ENCODE peak calls at places on chromosomes 6 and 20, in nine cellular contexts. S is osteoblast, M is endodermal cell, O is heart right ventricle, L is upper lobe of right lung, V is BJ, P is AG04449, A is prostate gland, T is fibroblast of lung. K is an unnamed sample.
A peak's percentile ranks its signal among the peaks of the same experiment; 100 is the strongest.

GRCh38 chr20:36234771-36235320 is 1.4 kb upstream of the AAR2 start:
- DNase-seq in V (no peak), S (no peak), M (no peak), T (no peak), O (no peak), L (no peak), P (no peak), A (no peak), K (no peak)

GRCh38 chr6:76771076-76771634 is 692.1 kb downstream of the HTR1B start:
- DNase-seq in S (no peak), V (no peak), M (no peak), O (peak; percentile 11), A (no peak), T (no peak), P (no peak), L (no peak), K (no peak)

GRCh38 chr6:112309244-112309643 is 37.9 kb upstream of the RFPL4B start:
- DNase-seq in S (no peak), A (no peak), L (no peak), T (no peak), P (no peak), M (no peak), V (no peak), O (no peak), K (no peak)

GRCh38 chr6:56887086-56887485 is 67.8 kb upstream of the BEND6 start:
- DNase-seq in M (no peak), P (no peak), A (no peak), O (no peak), S (no peak), V (no peak), T (no peak), L (no peak), K (no peak)

GRCh38 chr6:7899046-7899888 is 11.3 kb downstream of the TXNDC5 start:
- DNase-seq in T (peak; percentile 13), P (no peak), A (no peak), O (no peak), V (no peak), L (no peak), S (no peak), M (peak; percentile 72), K (no peak)

GRCh38 chr20:63694596-63695418 is 1.6 kb upstream of the TNFRSF6B start:
- DNase-seq in T (no peak), V (no peak), M (peak; percentile 49), P (no peak), S (peak; percentile 86), L (no peak), O (peak; percentile 21), A (no peak), K (peak; percentile 88)

GRCh38 chr6:143163621-143164020 is 102.9 kb downstream of the AIG1 start:
- DNase-seq in M (no peak), S (no peak), P (no peak), O (no peak), A (no peak), V (no peak), T (no peak), L (no peak), K (no peak)

GRCh38 chr20:20364747-20365558 is 3.0 kb upstream of the INSM1 start:
- DNase-seq in A (no peak), L (no peak), M (peak; percentile 52), S (peak; percentile 81), T (no peak), P (no peak), O (no peak), V (no peak), K (no peak)

GRCh38 chr6:150167479-150167873 is 24.6 kb downstream of the PPP1R14C start:
- DNase-seq in L (no peak), M (no peak), O (peak; percentile 38), V (no peak), P (no peak), S (no peak), T (no peak), A (no peak), K (no peak)

GRCh38 chr6:63635563-63636515 is at the start of gene PHF3:
- DNase-seq in P (peak; percentile 31), M (peak; percentile 93), T (peak; percentile 89), S (peak; percentile 95), A (peak; percentile 89), V (peak; percentile 29), O (peak; percentile 91), L (peak; percentile 95), K (peak; percentile 96)

GRCh38 chr6:38773338-38773737 is 58.2 kb downstream of the DNAH8 start:
- DNase-seq in L (no peak), S (no peak), M (peak; percentile 89), O (no peak), P (no peak), V (no peak), A (no peak), T (no peak), K (no peak)

GRCh38 chr20:42703744-42704143 is 486.0 kb downstream of the PTPRT start:
- DNase-seq in L (no peak), S (no peak), A (no peak), M (no peak), V (no peak), T (no peak), P (no peak), O (no peak), K (no peak)

GRCh38 chr6:1611572-1612385 is 2.1 kb downstream of the FOXC1 start:
- DNase-seq in A (no peak), M (peak; percentile 88), T (peak; percentile 60), V (no peak), P (no peak), O (peak; percentile 32), L (no peak), S (peak; percentile 91), K (no peak)

GRCh38 chr6:113411006-113411405 is 446.1 kb upstream of the MARCKS start:
- DNase-seq in M (no peak), V (no peak), O (no peak), T (peak; percentile 7), S (no peak), L (no peak), P (no peak), A (no peak), K (no peak)

GRCh38 chr6:16419636-16420331 is 181.4 kb downstream of the GMPR start:
- DNase-seq in M (no peak), A (no peak), S (no peak), L (no peak), O (no peak), V (no peak), P (no peak), T (no peak), K (no peak)

GRCh38 chr6:170290306-170291128 is at the start of gene DLL1:
- DNase-seq in V (no peak), P (no peak), A (peak; percentile 48), T (no peak), L (no peak), O (peak; percentile 76), S (peak; percentile 93), M (peak; percentile 88), K (no peak)

GRCh38 chr6:131761061-131761761 is 46.6 kb upstream of the ENPP1 start:
- DNase-seq in T (peak; percentile 34), M (no peak), P (no peak), S (peak; percentile 2), A (no peak), L (no peak), V (no peak), O (no peak), K (no peak)

GRCh38 chr6:90222724-90223198 is 73.9 kb downstream of the BACH2 start:
- DNase-seq in T (no peak), M (no peak), L (no peak), P (no peak), V (no peak), S (no peak), A (no peak), O (no peak), K (no peak)

GRCh38 chr6:81148726-81149125 is 603.8 kb downstream of the TENT5A start:
- DNase-seq in O (no peak), T (no peak), L (no peak), V (no peak), M (no peak), P (no peak), A (no peak), S (no peak), K (no peak)

GRCh38 chr6:2853766-2854393 is 12.2 kb upstream of the SERPINB1 start:
- DNase-seq in T (peak; percentile 72), S (peak; percentile 78), L (no peak), V (no peak), M (peak; percentile 86), O (no peak), A (peak; percentile 23), P (peak; percentile 41), K (no peak)
- TF ChIP-seq CTCF in T (peak; percentile 44), S (peak; percentile 49), L (peak; percentile 54), V (peak; percentile 50), M (peak; percentile 55), O (peak; percentile 45), A (peak; percentile 35), P (peak; percentile 2), K (peak; percentile 87)

DNA sequence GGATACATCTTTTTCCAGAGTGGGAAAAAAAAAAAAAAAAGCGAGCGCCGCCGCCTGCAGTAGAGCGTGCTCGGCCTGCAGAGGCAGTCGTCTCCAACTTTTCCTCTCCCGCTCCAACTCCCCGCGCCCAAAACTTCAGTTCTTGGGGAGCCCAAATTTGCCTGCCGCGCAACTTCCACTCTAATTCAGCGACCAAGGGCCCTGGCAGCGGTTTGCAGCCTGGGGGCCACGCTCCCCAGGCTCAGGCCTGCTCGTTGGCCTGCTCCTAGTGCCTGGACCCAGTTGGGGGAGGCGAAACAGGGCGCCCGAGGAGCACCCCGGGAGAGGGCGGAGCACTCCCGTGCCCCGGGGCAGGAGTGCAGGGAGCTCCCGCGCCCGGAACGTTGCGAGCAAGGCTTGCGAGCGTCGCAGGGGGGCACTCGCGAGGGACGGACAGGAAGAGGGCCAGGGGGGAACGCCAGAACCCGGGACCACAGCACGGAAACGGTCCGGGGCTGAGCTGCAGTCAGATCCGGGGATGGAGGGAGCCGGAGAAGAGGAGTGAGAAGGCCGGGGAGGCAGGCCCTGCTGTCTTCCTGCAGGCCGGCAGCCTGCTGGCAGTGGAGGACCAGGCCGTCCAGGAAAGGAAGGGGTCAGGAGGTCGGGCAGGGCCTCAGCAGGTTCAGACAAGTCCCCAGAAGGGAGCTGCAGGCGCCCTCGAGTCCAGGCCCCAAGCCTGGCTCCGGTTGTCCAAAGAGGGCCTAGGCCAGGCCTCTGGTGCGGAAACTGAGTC is at the start of gene STX16:
- DNase-seq in S (peak; percentile 100), T (peak; percentile 94), O (peak; percentile 92), L (peak; percentile 96), A (peak; percentile 80), V (no peak), P (peak; percentile 57), M (peak; percentile 95), K (no peak)
- TF ChIP-seq CTCF in S (peak; percentile 69), T (peak; percentile 51), O (peak; percentile 53), L (peak; percentile 59), A (peak; percentile 47), V (peak; percentile 58), P (peak; percentile 75), M (peak; percentile 84), K (peak; percentile 88)

GRCh38 chr6:68958327-68958726 is 323.2 kb downstream of the ADGRB3 start:
- DNase-seq in M (no peak), T (peak; percentile 21), L (no peak), O (no peak), A (no peak), S (no peak), V (no peak), P (no peak), K (no peak)
- TF ChIP-seq CTCF in M (no peak), T (peak; percentile 21), L (peak; percentile 15), O (no peak), A (peak; percentile 9), S (peak; percentile 10), V (no peak), P (no peak), K (peak; percentile 62)

DNA sequence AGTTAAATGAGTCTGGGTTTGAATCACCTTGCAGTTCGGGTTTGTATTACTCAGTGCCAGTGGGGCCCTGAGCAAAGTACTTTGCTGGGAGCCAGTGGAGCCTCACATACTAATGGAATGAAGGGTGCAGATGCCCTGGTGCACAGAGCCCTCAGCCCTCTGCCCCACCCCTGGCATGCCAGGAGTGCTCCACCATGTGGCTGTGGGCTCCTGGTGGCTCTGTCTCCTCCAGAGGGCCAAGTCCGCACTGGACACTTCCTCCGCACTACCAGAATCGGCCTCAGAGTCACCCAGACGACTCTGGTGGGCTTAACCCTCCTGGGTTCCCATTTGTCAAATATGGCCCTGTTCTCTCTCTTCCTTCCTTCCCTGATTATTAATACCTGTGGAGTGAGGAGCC is 94.0 kb downstream of the STK35 start:
- DNase-seq in A (no peak), L (no peak), T (no peak), M (no peak), O (no peak), P (no peak), S (no peak), V (no peak), K (no peak)
- TF ChIP-seq CTCF in A (no peak), L (no peak), T (no peak), M (peak; percentile 41), O (no peak), P (no peak), S (no peak), V (no peak), K (no peak)